ENCODE peak calls at places on chromosomes 16 and 17, in four cellular contexts. B, M, D and E are unnamed samples.

GRCh38 chr16:80015566-80015965 is 415.0 kb upstream of the MAF start:
- DNase-seq in B (peak; percentile 2), M (no peak), D (no peak), E (no peak)

GRCh38 chr17:72282439-72283029 is 161.7 kb downstream of the SOX9 start:
- DNase-seq in B (no peak), M (no peak), D (no peak), E (no peak)

GRCh38 chr17:4573682-4574081 is 10.6 kb upstream of the SMTNL2 start:
- DNase-seq in B (no peak), M (no peak), D (no peak), E (no peak)

GRCh38 chr16:79994413-79994812 is 393.9 kb upstream of the MAF start:
- DNase-seq in B (no peak), M (no peak), D (no peak), E (no peak)

GRCh38 chr17:3534881-3535252 is 22.7 kb downstream of the TRPV3 start:
- DNase-seq in B (peak; percentile 10), M (no peak), D (no peak), E (no peak)

GRCh38 chr17:81238490-81238814 is 403 bp downstream of the TEPSIN start:
- DNase-seq in B (no peak), M (no peak), D (no peak), E (no peak)

GRCh38 chr17:79691931-79692330 is 38.8 kb upstream of the ENPP7 start:
- DNase-seq in B (no peak), M (no peak), D (no peak), E (no peak)

GRCh38 chr16:1470543-1471251 is 4.1 kb downstream of the CLCN7 start:
- DNase-seq in B (peak; percentile 43), M (no peak), D (peak; percentile 68), E (peak; percentile 22)

GRCh38 chr17:37089998-37090397 is 141.2 kb downstream of the AATF start:
- DNase-seq in B (no peak), M (peak; percentile 23), D (no peak), E (peak; percentile 63)

GRCh38 chr17:41907185-41907556 is 11.6 kb downstream of the ACLY start:
- DNase-seq in B (peak; percentile 82), M (no peak), D (no peak), E (no peak)

GRCh38 chr16:68790130-68790761 is 53.1 kb upstream of the TANGO6 start:
- DNase-seq in B (peak; percentile 69), M (no peak), D (no peak), E (no peak)

GRCh38 chr16:23072084-23072599 is 77.1 kb downstream of the USP31 start:
- DNase-seq in B (peak; percentile 77), M (no peak), D (no peak), E (peak; percentile 90)

GRCh38 chr16:81266680-81267095 is 28.2 kb downstream of the BCO1 start:
- DNase-seq in B (no peak), M (no peak), D (no peak), E (no peak)

GRCh38 chr16:56795011-56795410 is 65.1 kb downstream of the NUP93 start:
- DNase-seq in B (no peak), M (no peak), D (no peak), E (peak; percentile 30)

GRCh38 chr16:71883849-71884638 is at the start of gene ZNF821:
- DNase-seq in B (peak; percentile 64), M (no peak), D (peak; percentile 88), E (peak; percentile 72)

GRCh38 chr16:4111748-4112696 is 4.2 kb downstream of the ADCY9 start:
- DNase-seq in B (peak; percentile 55), M (no peak), D (no peak), E (no peak)

GRCh38 chr17:81710514-81711308 is 1.4 kb upstream of the SLC25A10 start:
- DNase-seq in B (no peak), M (no peak), D (no peak), E (no peak)

GRCh38 chr17:81599719-81600486 is 37.0 kb downstream of the NPLOC4 start:
- DNase-seq in B (peak; percentile 56), M (no peak), D (no peak), E (peak; percentile 23)

GRCh38 chr17:7101531-7101930 is 13.1 kb downstream of the ASGR2 start:
- DNase-seq in B (no peak), M (no peak), D (no peak), E (no peak)

GRCh38 chr17:72566671-72567484 is 446.1 kb downstream of the SOX9 start:
- DNase-seq in B (no peak), M (no peak), D (peak; percentile 3), E (no peak)

GRCh38 chr16:17379121-17379571 is 91.6 kb downstream of the XYLT1 start:
- DNase-seq in B (peak; percentile 70), M (no peak), D (no peak), E (no peak)

GRCh38 chr16:10033561-10033960 is 148.7 kb downstream of the GRIN2A start:
- DNase-seq in B (no peak), M (no peak), D (no peak), E (no peak)

GRCh38 chr17:31699281-31699680 is 159.8 kb downstream of the COPRS start:
- DNase-seq in B (peak; percentile 37), M (no peak), D (peak; percentile 62), E (no peak)

GRCh38 chr16:51465026-51465425 is 314.0 kb upstream of the SALL1 start:
- DNase-seq in B (peak; percentile 47), M (no peak), D (no peak), E (no peak)

GRCh38 chr16:26905336-26905735 is 161.4 kb upstream of the C16orf82 start:
- DNase-seq in B (peak; percentile 11), M (no peak), D (no peak), E (no peak)

GRCh38 chr17:59427425-59427921 is 96.0 kb downstream of the YPEL2 start:
- DNase-seq in B (peak; percentile 45), M (no peak), D (no peak), E (peak; percentile 98)

DNA sequence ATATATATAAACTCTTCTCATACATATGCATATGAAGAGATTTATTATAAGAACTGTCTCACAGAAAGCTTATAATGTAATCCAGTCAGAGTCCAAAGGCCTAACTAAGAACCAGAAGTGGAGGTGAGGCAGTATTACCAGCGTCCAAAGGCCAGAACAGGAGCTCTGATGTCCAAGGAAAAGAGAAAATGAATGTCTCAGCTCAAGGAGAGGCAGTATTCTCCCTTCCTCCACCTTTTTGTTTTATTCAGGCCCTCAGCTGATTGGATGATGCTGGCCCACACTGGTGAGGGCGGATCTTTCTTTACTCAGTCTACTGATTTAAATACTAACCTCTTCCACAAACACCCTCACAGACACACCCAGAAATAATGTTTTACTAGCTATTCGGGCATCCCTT is 43.4 kb downstream of the FBXL20 start:
- DNase-seq in B (no peak), M (no peak), D (no peak), E (no peak)
- H3K4me1 ChIP-seq in B (no peaks in the 10 kb centered on the region), M (no peaks in the 10 kb centered on the region), D (peaks cover 13% of the 10 kb centered on the region), E (no peaks in the 10 kb centered on the region)

DNA sequence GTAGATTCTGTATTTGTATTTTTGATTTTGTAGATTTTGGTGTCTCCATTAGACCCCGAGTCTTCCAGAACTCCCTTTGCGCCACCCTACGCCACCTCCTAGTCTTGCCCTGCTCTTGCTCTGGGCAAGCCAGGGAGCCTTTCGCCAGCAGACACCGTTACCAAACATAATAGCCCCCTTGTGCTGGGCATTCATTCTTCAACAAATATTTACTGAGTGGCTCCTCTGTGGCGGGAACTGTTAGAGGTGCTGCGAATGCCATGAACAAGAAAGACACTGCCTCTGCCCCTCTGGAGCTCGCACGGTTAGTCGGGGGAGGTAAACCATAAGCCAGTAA is 841 bp upstream of the GPT2 start:
- DNase-seq in B (no peak), M (no peak), D (no peak), E (no peak)
- TF ChIP-seq FOS in B (no peak), M (no peak), D (no peak), E (no peak)

GRCh38 chr17:32928527-32929287 is 754 bp downstream of the TMEM98 start:
- DNase-seq in B (peak; percentile 26), M (no peak), D (no peak), E (peak; percentile 64)
- H3K4me1 ChIP-seq in B (peaks cover 17% of the 10 kb centered on the region), M (no peaks in the 10 kb centered on the region), D (peaks cover 23% of the 10 kb centered on the region), E (peaks cover 31% of the 10 kb centered on the region)

DNA sequence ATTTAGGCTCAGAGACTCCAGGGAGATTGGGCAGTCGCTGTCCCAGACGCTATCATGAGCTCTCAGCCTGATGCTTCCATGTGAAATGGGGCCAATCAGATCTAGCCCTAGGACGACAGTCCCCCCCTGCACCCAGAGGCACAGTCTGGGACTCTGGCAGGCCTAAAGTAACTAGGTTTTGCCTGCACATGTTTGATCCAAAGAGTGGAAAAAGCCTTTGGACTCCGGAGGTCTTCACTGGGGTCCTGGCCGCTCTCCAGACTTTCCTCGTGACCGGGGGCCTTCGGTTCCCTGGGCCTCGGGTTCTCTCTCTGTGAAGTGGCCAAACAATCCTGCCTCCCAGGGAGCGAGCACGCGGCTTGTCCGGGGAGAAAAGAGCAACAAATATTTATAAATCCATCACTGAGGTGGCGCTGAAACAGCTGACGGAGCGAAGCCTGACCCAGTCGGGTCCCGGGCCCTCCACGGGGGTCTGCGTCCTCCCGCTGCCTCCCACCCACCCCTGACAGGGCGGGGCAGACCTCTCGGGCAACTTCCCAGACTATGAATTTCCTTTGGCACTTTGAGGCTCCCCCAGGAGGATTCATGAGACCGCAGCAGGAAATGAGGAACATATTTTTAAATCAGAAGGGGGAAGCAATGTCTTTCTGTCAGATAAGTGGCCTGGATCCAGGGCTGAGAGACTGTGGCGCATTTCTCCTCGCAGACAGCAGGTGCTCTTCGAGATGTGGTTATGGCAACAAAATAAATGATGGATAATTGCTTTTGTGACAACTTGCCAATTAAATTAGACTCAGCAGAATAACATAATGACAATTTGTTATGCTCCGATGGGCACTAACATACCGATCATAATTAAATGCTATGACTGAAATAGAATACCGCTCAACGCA is 38.9 kb downstream of the MRPS23 start:
- DNase-seq in B (peak; percentile 4), M (no peak), D (no peak), E (no peak)
- TF ChIP-seq FOS in B (no peak), M (no peak), D (no peak), E (no peak)

GRCh38 chr17:56359518-56359917 is 206.2 kb downstream of the ANKFN1 start:
- DNase-seq in B (no peak), M (no peak), D (no peak), E (no peak)

GRCh38 chr17:56358651-56359050 is 205.4 kb downstream of the ANKFN1 start:
- DNase-seq in B (peak; percentile 32), M (no peak), D (no peak), E (no peak)
- H3K4me1 ChIP-seq in B (no peaks in the 10 kb centered on the region), M (no peaks in the 10 kb centered on the region), D (no peaks in the 10 kb centered on the region), E (no peaks in the 10 kb centered on the region)